ENCODE peak calls at places on chromosomes 2 and 18, in seven cellular contexts. One of them, this sample, is unnamed.

GRCh38 chr2:10218036-10218435 is 84.7 kb upstream of the HPCAL1 start:
- DNase-seq in tibial artery: no peak
- DNase-seq in A172: no peak
- DNase-seq in GM12865: no peak
- DNase-seq in HEK293T: no peak
- DNase-seq in mucosa of descending colon: no peak
- DNase-seq in NCI-H510A treated with DMSO at 0.1 percent for 48 hours: no peak
- DNase-seq in this sample: no peak

GRCh38 chr18:45254683-45255082 is 360.6 kb upstream of the SLC14A2 start:
- DNase-seq in mucosa of descending colon: peak
- DNase-seq in HEK293T: no peak
- DNase-seq in GM12865: no peak
- DNase-seq in NCI-H510A treated with DMSO at 0.1 percent for 48 hours: no peak
- DNase-seq in tibial artery: peak
- DNase-seq in A172: no peak
- DNase-seq in this sample: no peak

GRCh38 chr18:56836173-56836572 is 185.0 kb downstream of the WDR7 start:
- DNase-seq in A172: no peak
- DNase-seq in mucosa of descending colon: no peak
- DNase-seq in tibial artery: no peak
- DNase-seq in HEK293T: no peak
- DNase-seq in NCI-H510A treated with DMSO at 0.1 percent for 48 hours: no peak
- DNase-seq in GM12865: no peak
- DNase-seq in this sample: no peak

GRCh38 chr18:49247786-49248185 is 212.7 kb downstream of the DYM start:
- DNase-seq in HEK293T: no peak
- DNase-seq in mucosa of descending colon: no peak
- DNase-seq in GM12865: no peak
- DNase-seq in A172: no peak
- DNase-seq in NCI-H510A treated with DMSO at 0.1 percent for 48 hours: no peak
- DNase-seq in tibial artery: no peak
- DNase-seq in this sample: no peak

GRCh38 chr2:33131108-33131507 is 184.4 kb downstream of the LTBP1 start:
- DNase-seq in mucosa of descending colon: no peak
- DNase-seq in HEK293T: no peak
- DNase-seq in tibial artery: no peak
- DNase-seq in A172: peak
- DNase-seq in NCI-H510A treated with DMSO at 0.1 percent for 48 hours: no peak
- DNase-seq in GM12865: no peak
- DNase-seq in this sample: no peak

GRCh38 chr2:168165418-168165817 is 82.0 kb downstream of the STK39 start:
- DNase-seq in HEK293T: no peak
- DNase-seq in GM12865: no peak
- DNase-seq in A172: no peak
- DNase-seq in mucosa of descending colon: no peak
- DNase-seq in tibial artery: no peak
- DNase-seq in NCI-H510A treated with DMSO at 0.1 percent for 48 hours: no peak
- DNase-seq in this sample: no peak

GRCh38 chr2:109472331-109473005 is 141.3 kb downstream of the SEPTIN10 start:
- DNase-seq in tibial artery: no peak
- DNase-seq in mucosa of descending colon: no peak
- DNase-seq in NCI-H510A treated with DMSO at 0.1 percent for 48 hours: no peak
- DNase-seq in A172: no peak
- DNase-seq in GM12865: no peak
- DNase-seq in HEK293T: no peak
- DNase-seq in this sample: peak

GRCh38 chr2:241000831-241001321 is 2.5 kb downstream of the SNED1 start:
- DNase-seq in tibial artery: peak
- DNase-seq in mucosa of descending colon: no peak
- DNase-seq in A172: no peak
- DNase-seq in GM12865: no peak
- DNase-seq in HEK293T: no peak
- DNase-seq in NCI-H510A treated with DMSO at 0.1 percent for 48 hours: peak
- DNase-seq in this sample: no peak

GRCh38 chr2:53711271-53711780 is 56.3 kb upstream of the CHAC2 start:
- DNase-seq in mucosa of descending colon: no peak
- DNase-seq in A172: no peak
- DNase-seq in tibial artery: no peak
- DNase-seq in GM12865: no peak
- DNase-seq in HEK293T: no peak
- DNase-seq in NCI-H510A treated with DMSO at 0.1 percent for 48 hours: no peak
- DNase-seq in this sample: no peak

GRCh38 chr18:79367480-79367879 is 28.2 kb upstream of the NFATC1 start:
- DNase-seq in HEK293T: no peak
- DNase-seq in tibial artery: no peak
- DNase-seq in A172: no peak
- DNase-seq in NCI-H510A treated with DMSO at 0.1 percent for 48 hours: no peak
- DNase-seq in mucosa of descending colon: no peak
- DNase-seq in GM12865: no peak
- DNase-seq in this sample: no peak

GRCh38 chr2:173136067-173136466 is 60.4 kb downstream of the MAP3K20 start:
- DNase-seq in A172: no peak
- DNase-seq in GM12865: no peak
- DNase-seq in tibial artery: no peak
- DNase-seq in NCI-H510A treated with DMSO at 0.1 percent for 48 hours: no peak
- DNase-seq in mucosa of descending colon: no peak
- DNase-seq in HEK293T: no peak
- DNase-seq in this sample: no peak

GRCh38 chr2:38076710-38077430 is 919 bp upstream of the CYP1B1 start:
- DNase-seq in NCI-H510A treated with DMSO at 0.1 percent for 48 hours: peak
- DNase-seq in GM12865: peak
- DNase-seq in A172: peak
- DNase-seq in tibial artery: peak
- DNase-seq in HEK293T: peak
- DNase-seq in mucosa of descending colon: peak
- DNase-seq in this sample: peak

GRCh38 chr18:8860845-8861642 is 155.7 kb downstream of the MTCL1 start:
- DNase-seq in tibial artery: no peak
- DNase-seq in HEK293T: no peak
- DNase-seq in A172: no peak
- DNase-seq in GM12865: no peak
- DNase-seq in mucosa of descending colon: no peak
- DNase-seq in NCI-H510A treated with DMSO at 0.1 percent for 48 hours: no peak
- DNase-seq in this sample: no peak

GRCh38 chr2:70716131-70716766 is 51.8 kb downstream of the ADD2 start:
- DNase-seq in GM12865: no peak
- DNase-seq in HEK293T: no peak
- DNase-seq in A172: no peak
- DNase-seq in mucosa of descending colon: no peak
- DNase-seq in tibial artery: no peak
- DNase-seq in NCI-H510A treated with DMSO at 0.1 percent for 48 hours: no peak
- DNase-seq in this sample: no peak

GRCh38 chr2:221676566-221677172 is 104.6 kb upstream of the EPHA4 start:
- DNase-seq in mucosa of descending colon: no peak
- DNase-seq in tibial artery: no peak
- DNase-seq in GM12865: no peak
- DNase-seq in HEK293T: no peak
- DNase-seq in NCI-H510A treated with DMSO at 0.1 percent for 48 hours: no peak
- DNase-seq in A172: no peak
- DNase-seq in this sample: no peak

GRCh38 chr18:55998071-55998522 is 410.1 kb upstream of the TCF4 start:
- DNase-seq in HEK293T: no peak
- DNase-seq in mucosa of descending colon: no peak
- DNase-seq in A172: no peak
- DNase-seq in NCI-H510A treated with DMSO at 0.1 percent for 48 hours: no peak
- DNase-seq in GM12865: no peak
- DNase-seq in tibial artery: no peak
- DNase-seq in this sample: peak

GRCh38 chr2:127324635-127325034 is 30.7 kb upstream of the ERCC3 start:
- DNase-seq in HEK293T: peak
- DNase-seq in NCI-H510A treated with DMSO at 0.1 percent for 48 hours: peak
- DNase-seq in A172: peak
- DNase-seq in tibial artery: no peak
- DNase-seq in mucosa of descending colon: no peak
- DNase-seq in GM12865: peak
- DNase-seq in this sample: peak

GRCh38 chr2:128661955-128662564 is 343.4 kb upstream of the HS6ST1 start:
- DNase-seq in GM12865: no peak
- DNase-seq in mucosa of descending colon: no peak
- DNase-seq in NCI-H510A treated with DMSO at 0.1 percent for 48 hours: no peak
- DNase-seq in A172: no peak
- DNase-seq in tibial artery: no peak
- DNase-seq in HEK293T: no peak
- DNase-seq in this sample: no peak

GRCh38 chr2:205975082-205975949 is 110.7 kb downstream of the INO80D start:
- DNase-seq in NCI-H510A treated with DMSO at 0.1 percent for 48 hours: no peak
- DNase-seq in GM12865: no peak
- DNase-seq in A172: no peak
- DNase-seq in tibial artery: no peak
- DNase-seq in mucosa of descending colon: no peak
- DNase-seq in HEK293T: no peak
- DNase-seq in this sample: no peak

GRCh38 chr2:1081411-1082225 is 131.0 kb downstream of the SNTG2 start:
- DNase-seq in mucosa of descending colon: no peak
- DNase-seq in HEK293T: no peak
- DNase-seq in GM12865: no peak
- DNase-seq in NCI-H510A treated with DMSO at 0.1 percent for 48 hours: no peak
- DNase-seq in A172: no peak
- DNase-seq in tibial artery: no peak
- DNase-seq in this sample: no peak

GRCh38 chr2:95269036-95269680 is 5.1 kb upstream of the PROM2 start:
- DNase-seq in mucosa of descending colon: no peak
- DNase-seq in tibial artery: peak
- DNase-seq in NCI-H510A treated with DMSO at 0.1 percent for 48 hours: no peak
- DNase-seq in GM12865: no peak
- DNase-seq in HEK293T: no peak
- DNase-seq in A172: no peak
- DNase-seq in this sample: no peak

GRCh38 chr2:235358981-235359471 is 134.8 kb upstream of the AGAP1 start:
- DNase-seq in mucosa of descending colon: no peak
- DNase-seq in HEK293T: no peak
- DNase-seq in A172: peak
- DNase-seq in tibial artery: no peak
- DNase-seq in NCI-H510A treated with DMSO at 0.1 percent for 48 hours: no peak
- DNase-seq in GM12865: no peak
- DNase-seq in this sample: no peak

GRCh38 chr2:238162516-238163441 is 4.0 kb downstream of the ERFE start:
- DNase-seq in A172: peak
- DNase-seq in mucosa of descending colon: peak
- DNase-seq in HEK293T: no peak
- DNase-seq in NCI-H510A treated with DMSO at 0.1 percent for 48 hours: no peak
- DNase-seq in tibial artery: no peak
- DNase-seq in GM12865: no peak
- DNase-seq in this sample: no peak

GRCh38 chr18:2939317-2939716 is 73.6 kb downstream of the LPIN2 start:
- DNase-seq in A172: no peak
- DNase-seq in GM12865: no peak
- DNase-seq in NCI-H510A treated with DMSO at 0.1 percent for 48 hours: no peak
- DNase-seq in HEK293T: no peak
- DNase-seq in tibial artery: no peak
- DNase-seq in mucosa of descending colon: peak
- DNase-seq in this sample: no peak

GRCh38 chr18:73408434-73408833 is 540.6 kb upstream of the NETO1 start:
- DNase-seq in NCI-H510A treated with DMSO at 0.1 percent for 48 hours: no peak
- DNase-seq in A172: no peak
- DNase-seq in HEK293T: no peak
- DNase-seq in GM12865: no peak
- DNase-seq in mucosa of descending colon: no peak
- DNase-seq in tibial artery: no peak
- DNase-seq in this sample: no peak

GRCh38 chr2:39433586-39434195 is 3.4 kb downstream of the MAP4K3 start:
- DNase-seq in NCI-H510A treated with DMSO at 0.1 percent for 48 hours: no peak
- DNase-seq in tibial artery: no peak
- DNase-seq in GM12865: no peak
- DNase-seq in mucosa of descending colon: no peak
- DNase-seq in A172: no peak
- DNase-seq in HEK293T: no peak
- DNase-seq in this sample: no peak